ENCODE peak calls at places on chromosomes 2 and 18, in seven cellular contexts. One of them, this sample, is unnamed.

GRCh38 chr2:141490886-141491285 is 639.9 kb downstream of the LRP1B start:
- DNase-seq in left cardiac atrium: no peak
- DNase-seq in IMR-90: peak
- DNase-seq in stimulated activated CD8-positive, alpha-beta memory T cell treated with anti-CD3 and anti-CD28 coated beads, Interleukin-15, amount 100 ng/mL, for 24 hours: no peak
- DNase-seq in Calu3: no peak
- DNase-seq in left colon: no peak
- DNase-seq in heart left ventricle: no peak
- DNase-seq in this sample: no peak

GRCh38 chr2:85804026-85804425 is 50.2 kb downstream of the ATOH8 start:
- DNase-seq in left cardiac atrium: peak
- DNase-seq in IMR-90: no peak
- DNase-seq in stimulated activated CD8-positive, alpha-beta memory T cell treated with anti-CD3 and anti-CD28 coated beads, Interleukin-15, amount 100 ng/mL, for 24 hours: no peak
- DNase-seq in Calu3: no peak
- DNase-seq in left colon: no peak
- DNase-seq in heart left ventricle: no peak
- DNase-seq in this sample: no peak

GRCh38 chr2:216206041-216206699 is 97.0 kb downstream of the XRCC5 start:
- DNase-seq in left cardiac atrium: no peak
- DNase-seq in IMR-90: no peak
- DNase-seq in stimulated activated CD8-positive, alpha-beta memory T cell treated with anti-CD3 and anti-CD28 coated beads, Interleukin-15, amount 100 ng/mL, for 24 hours: no peak
- DNase-seq in Calu3: no peak
- DNase-seq in left colon: no peak
- DNase-seq in heart left ventricle: no peak
- DNase-seq in this sample: no peak

GRCh38 chr2:89837962-89838625 is 1146.6 kb downstream of the RPIA start:
- DNase-seq in left cardiac atrium: no peak
- DNase-seq in IMR-90: no peak
- DNase-seq in stimulated activated CD8-positive, alpha-beta memory T cell treated with anti-CD3 and anti-CD28 coated beads, Interleukin-15, amount 100 ng/mL, for 24 hours: no peak
- DNase-seq in Calu3: no peak
- DNase-seq in left colon: no peak
- DNase-seq in heart left ventricle: no peak
- DNase-seq in this sample: no peak

GRCh38 chr2:79065176-79065575 is 22.6 kb downstream of the REG1B start:
- DNase-seq in left cardiac atrium: no peak
- DNase-seq in IMR-90: no peak
- DNase-seq in stimulated activated CD8-positive, alpha-beta memory T cell treated with anti-CD3 and anti-CD28 coated beads, Interleukin-15, amount 100 ng/mL, for 24 hours: no peak
- DNase-seq in Calu3: no peak
- DNase-seq in left colon: no peak
- DNase-seq in heart left ventricle: no peak
- DNase-seq in this sample: no peak

GRCh38 chr18:13471971-13472628 is 253.5 kb downstream of the LDLRAD4 start:
- DNase-seq in left cardiac atrium: no peak
- DNase-seq in IMR-90: no peak
- DNase-seq in stimulated activated CD8-positive, alpha-beta memory T cell treated with anti-CD3 and anti-CD28 coated beads, Interleukin-15, amount 100 ng/mL, for 24 hours: no peak
- DNase-seq in Calu3: no peak
- DNase-seq in left colon: no peak
- DNase-seq in heart left ventricle: no peak
- DNase-seq in this sample: no peak

GRCh38 chr2:150542692-150543091 is 55.2 kb upstream of the RND3 start:
- DNase-seq in left cardiac atrium: no peak
- DNase-seq in IMR-90: no peak
- DNase-seq in stimulated activated CD8-positive, alpha-beta memory T cell treated with anti-CD3 and anti-CD28 coated beads, Interleukin-15, amount 100 ng/mL, for 24 hours: no peak
- DNase-seq in Calu3: no peak
- DNase-seq in left colon: no peak
- DNase-seq in heart left ventricle: no peak
- DNase-seq in this sample: no peak

GRCh38 chr18:39685303-39685902 is 2119.8 kb upstream of the CELF4 start:
- DNase-seq in left cardiac atrium: no peak
- DNase-seq in IMR-90: no peak
- DNase-seq in stimulated activated CD8-positive, alpha-beta memory T cell treated with anti-CD3 and anti-CD28 coated beads, Interleukin-15, amount 100 ng/mL, for 24 hours: no peak
- DNase-seq in Calu3: no peak
- DNase-seq in left colon: no peak
- DNase-seq in heart left ventricle: no peak
- DNase-seq in this sample: no peak

GRCh38 chr2:191646612-191646902 is 31.4 kb upstream of the NABP1 start:
- DNase-seq in left cardiac atrium: no peak
- DNase-seq in IMR-90: no peak
- DNase-seq in stimulated activated CD8-positive, alpha-beta memory T cell treated with anti-CD3 and anti-CD28 coated beads, Interleukin-15, amount 100 ng/mL, for 24 hours: no peak
- DNase-seq in Calu3: no peak
- DNase-seq in left colon: no peak
- DNase-seq in heart left ventricle: no peak
- DNase-seq in this sample: no peak

GRCh38 chr18:7624697-7625096 is 57.6 kb downstream of the PTPRM start:
- DNase-seq in left cardiac atrium: no peak
- DNase-seq in IMR-90: no peak
- DNase-seq in stimulated activated CD8-positive, alpha-beta memory T cell treated with anti-CD3 and anti-CD28 coated beads, Interleukin-15, amount 100 ng/mL, for 24 hours: no peak
- DNase-seq in Calu3: no peak
- DNase-seq in left colon: no peak
- DNase-seq in heart left ventricle: no peak
- DNase-seq in this sample: no peak

GRCh38 chr18:75111673-75112485 is 97.1 kb downstream of the PTGR3 start:
- DNase-seq in left cardiac atrium: no peak
- DNase-seq in IMR-90: peak
- DNase-seq in stimulated activated CD8-positive, alpha-beta memory T cell treated with anti-CD3 and anti-CD28 coated beads, Interleukin-15, amount 100 ng/mL, for 24 hours: no peak
- DNase-seq in Calu3: no peak
- DNase-seq in left colon: no peak
- DNase-seq in heart left ventricle: no peak
- DNase-seq in this sample: no peak

GRCh38 chr18:48866028-48866733 is 84.6 kb downstream of the SMAD7 start:
- DNase-seq in left cardiac atrium: peak
- DNase-seq in IMR-90: peak
- DNase-seq in stimulated activated CD8-positive, alpha-beta memory T cell treated with anti-CD3 and anti-CD28 coated beads, Interleukin-15, amount 100 ng/mL, for 24 hours: no peak
- DNase-seq in Calu3: no peak
- DNase-seq in left colon: peak
- DNase-seq in heart left ventricle: peak
- DNase-seq in this sample: peak

GRCh38 chr2:70767094-70767698 is 804 bp downstream of the ADD2 start:
- DNase-seq in left cardiac atrium: no peak
- DNase-seq in IMR-90: no peak
- DNase-seq in stimulated activated CD8-positive, alpha-beta memory T cell treated with anti-CD3 and anti-CD28 coated beads, Interleukin-15, amount 100 ng/mL, for 24 hours: no peak
- DNase-seq in Calu3: no peak
- DNase-seq in left colon: no peak
- DNase-seq in heart left ventricle: no peak
- DNase-seq in this sample: peak

GRCh38 chr18:616380-616995 is 19.7 kb downstream of the CLUL1 start:
- DNase-seq in left cardiac atrium: no peak
- DNase-seq in IMR-90: peak
- DNase-seq in stimulated activated CD8-positive, alpha-beta memory T cell treated with anti-CD3 and anti-CD28 coated beads, Interleukin-15, amount 100 ng/mL, for 24 hours: no peak
- DNase-seq in Calu3: peak
- DNase-seq in left colon: no peak
- DNase-seq in heart left ventricle: no peak
- DNase-seq in this sample: no peak

GRCh38 chr18:49443837-49444236 is 16.6 kb downstream of the DYM start:
- DNase-seq in left cardiac atrium: no peak
- DNase-seq in IMR-90: no peak
- DNase-seq in stimulated activated CD8-positive, alpha-beta memory T cell treated with anti-CD3 and anti-CD28 coated beads, Interleukin-15, amount 100 ng/mL, for 24 hours: no peak
- DNase-seq in Calu3: no peak
- DNase-seq in left colon: no peak
- DNase-seq in heart left ventricle: no peak
- DNase-seq in this sample: no peak

GRCh38 chr2:217886720-217887309 is 116.0 kb downstream of the TNS1 start:
- DNase-seq in left cardiac atrium: peak
- DNase-seq in IMR-90: peak
- DNase-seq in stimulated activated CD8-positive, alpha-beta memory T cell treated with anti-CD3 and anti-CD28 coated beads, Interleukin-15, amount 100 ng/mL, for 24 hours: peak
- DNase-seq in Calu3: peak
- DNase-seq in left colon: peak
- DNase-seq in heart left ventricle: peak
- DNase-seq in this sample: peak

GRCh38 chr2:28368417-28368798 is 24.2 kb upstream of the FOSL2 start:
- DNase-seq in left cardiac atrium: no peak
- DNase-seq in IMR-90: no peak
- DNase-seq in stimulated activated CD8-positive, alpha-beta memory T cell treated with anti-CD3 and anti-CD28 coated beads, Interleukin-15, amount 100 ng/mL, for 24 hours: no peak
- DNase-seq in Calu3: no peak
- DNase-seq in left colon: no peak
- DNase-seq in heart left ventricle: no peak
- DNase-seq in this sample: no peak

This sample was measured in MG63.